ENCODE peak calls at places on chromosomes 3 and 15, in nine cellular contexts. One of them, this sample, is unnamed.
A peak's percentile ranks its signal among the peaks of the same experiment; 100 is the strongest.

GRCh38 chr3:54932606-54933005 is 4.7 kb upstream of the LRTM1 start:
- DNase-seq in hepatic stellate cell: no peak
- DNase-seq in cardiac muscle cell: no peak
- DNase-seq in central memory CD4-positive, alpha-beta T cell: no peak
- DNase-seq in activated naive CD4-positive, alpha-beta T cell: no peak
- DNase-seq in posterior vena cava: no peak
- DNase-seq in COLO829: no peak
- DNase-seq in OCI-LY7: no peak
- DNase-seq in tibial artery: no peak
- DNase-seq in this sample: no peak

GRCh38 chr3:134079111-134079531 is 49.4 kb upstream of the SLCO2A1 start:
- DNase-seq in tibial artery: peak; percentile 69
- DNase-seq in OCI-LY7: no peak
- DNase-seq in posterior vena cava: no peak
- DNase-seq in activated naive CD4-positive, alpha-beta T cell: no peak
- DNase-seq in hepatic stellate cell: no peak
- DNase-seq in central memory CD4-positive, alpha-beta T cell: no peak
- DNase-seq in cardiac muscle cell: no peak
- DNase-seq in COLO829: no peak
- DNase-seq in this sample: no peak

GRCh38 chr3:124793054-124793740 is 62.9 kb downstream of the UMPS start:
- DNase-seq in hepatic stellate cell: no peak
- DNase-seq in OCI-LY7: no peak
- DNase-seq in tibial artery: no peak
- DNase-seq in posterior vena cava: peak; percentile 16
- DNase-seq in activated naive CD4-positive, alpha-beta T cell: no peak
- DNase-seq in cardiac muscle cell: no peak
- DNase-seq in COLO829: no peak
- DNase-seq in central memory CD4-positive, alpha-beta T cell: no peak
- DNase-seq in this sample: no peak

GRCh38 chr3:182487621-182488020 is 305.7 kb upstream of the ATP11B start:
- DNase-seq in hepatic stellate cell: no peak
- DNase-seq in cardiac muscle cell: no peak
- DNase-seq in COLO829: no peak
- DNase-seq in tibial artery: no peak
- DNase-seq in posterior vena cava: no peak
- DNase-seq in activated naive CD4-positive, alpha-beta T cell: no peak
- DNase-seq in central memory CD4-positive, alpha-beta T cell: no peak
- DNase-seq in OCI-LY7: no peak
- DNase-seq in this sample: no peak

GRCh38 chr15:80679167-80679804 is 15.8 kb upstream of the ABHD17C start:
- DNase-seq in posterior vena cava: no peak
- DNase-seq in tibial artery: no peak
- DNase-seq in activated naive CD4-positive, alpha-beta T cell: no peak
- DNase-seq in central memory CD4-positive, alpha-beta T cell: no peak
- DNase-seq in cardiac muscle cell: no peak
- DNase-seq in hepatic stellate cell: no peak
- DNase-seq in OCI-LY7: no peak
- DNase-seq in COLO829: no peak
- DNase-seq in this sample: no peak

GRCh38 chr3:115494826-115495225 is 128.5 kb upstream of the GAP43 start:
- DNase-seq in activated naive CD4-positive, alpha-beta T cell: no peak
- DNase-seq in cardiac muscle cell: no peak
- DNase-seq in OCI-LY7: no peak
- DNase-seq in tibial artery: no peak
- DNase-seq in central memory CD4-positive, alpha-beta T cell: no peak
- DNase-seq in hepatic stellate cell: no peak
- DNase-seq in posterior vena cava: no peak
- DNase-seq in COLO829: no peak
- DNase-seq in this sample: no peak

GRCh38 chr15:95247068-95247984 is 1016.0 kb downstream of the MCTP2 start:
- DNase-seq in cardiac muscle cell: no peak
- DNase-seq in activated naive CD4-positive, alpha-beta T cell: no peak
- DNase-seq in central memory CD4-positive, alpha-beta T cell: no peak
- DNase-seq in COLO829: peak; percentile 94
- DNase-seq in hepatic stellate cell: peak; percentile 28
- DNase-seq in posterior vena cava: no peak
- DNase-seq in tibial artery: no peak
- DNase-seq in OCI-LY7: no peak
- DNase-seq in this sample: no peak

GRCh38 chr3:37575284-37575683 is 286.4 kb upstream of the CTDSPL start:
- DNase-seq in hepatic stellate cell: no peak
- DNase-seq in central memory CD4-positive, alpha-beta T cell: no peak
- DNase-seq in posterior vena cava: no peak
- DNase-seq in OCI-LY7: no peak
- DNase-seq in cardiac muscle cell: no peak
- DNase-seq in tibial artery: no peak
- DNase-seq in activated naive CD4-positive, alpha-beta T cell: no peak
- DNase-seq in COLO829: no peak
- DNase-seq in this sample: no peak

GRCh38 chr3:55341502-55342031 is 145.5 kb downstream of the WNT5A start:
- DNase-seq in COLO829: no peak
- DNase-seq in OCI-LY7: no peak
- DNase-seq in hepatic stellate cell: peak; percentile 36
- DNase-seq in activated naive CD4-positive, alpha-beta T cell: no peak
- DNase-seq in central memory CD4-positive, alpha-beta T cell: no peak
- DNase-seq in tibial artery: no peak
- DNase-seq in cardiac muscle cell: no peak
- DNase-seq in posterior vena cava: no peak
- DNase-seq in this sample: no peak

GRCh38 chr3:55271549-55271948 is 215.6 kb downstream of the WNT5A start:
- DNase-seq in posterior vena cava: no peak
- DNase-seq in COLO829: no peak
- DNase-seq in activated naive CD4-positive, alpha-beta T cell: no peak
- DNase-seq in hepatic stellate cell: no peak
- DNase-seq in tibial artery: no peak
- DNase-seq in cardiac muscle cell: no peak
- DNase-seq in OCI-LY7: no peak
- DNase-seq in central memory CD4-positive, alpha-beta T cell: no peak
- DNase-seq in this sample: no peak

GRCh38 chr3:144287001-144287400 is 315.4 kb downstream of the DIPK2A start:
- DNase-seq in cardiac muscle cell: peak; percentile 2
- DNase-seq in OCI-LY7: no peak
- DNase-seq in central memory CD4-positive, alpha-beta T cell: no peak
- DNase-seq in hepatic stellate cell: no peak
- DNase-seq in COLO829: no peak
- DNase-seq in activated naive CD4-positive, alpha-beta T cell: no peak
- DNase-seq in posterior vena cava: no peak
- DNase-seq in tibial artery: no peak
- DNase-seq in this sample: no peak

GRCh38 chr3:69999191-70000027 is at the start of gene SAMMSON:
- DNase-seq in hepatic stellate cell: peak; percentile 17
- DNase-seq in posterior vena cava: peak; percentile 64
- DNase-seq in cardiac muscle cell: no peak
- DNase-seq in central memory CD4-positive, alpha-beta T cell: no peak
- DNase-seq in tibial artery: no peak
- DNase-seq in activated naive CD4-positive, alpha-beta T cell: no peak
- DNase-seq in OCI-LY7: no peak
- DNase-seq in COLO829: peak; percentile 82
- DNase-seq in this sample: no peak

GRCh38 chr3:194738254-194739093 is 52.8 kb downstream of the FAM43A start:
- DNase-seq in activated naive CD4-positive, alpha-beta T cell: no peak
- DNase-seq in hepatic stellate cell: no peak
- DNase-seq in central memory CD4-positive, alpha-beta T cell: no peak
- DNase-seq in COLO829: peak; percentile 71
- DNase-seq in cardiac muscle cell: no peak
- DNase-seq in posterior vena cava: no peak
- DNase-seq in tibial artery: peak; percentile 33
- DNase-seq in OCI-LY7: no peak
- DNase-seq in this sample: no peak

GRCh38 chr3:9779197-9779596 is 9.4 kb upstream of the CAMK1 start:
- DNase-seq in cardiac muscle cell: no peak
- DNase-seq in hepatic stellate cell: no peak
- DNase-seq in central memory CD4-positive, alpha-beta T cell: no peak
- DNase-seq in COLO829: no peak
- DNase-seq in tibial artery: no peak
- DNase-seq in activated naive CD4-positive, alpha-beta T cell: no peak
- DNase-seq in OCI-LY7: no peak
- DNase-seq in posterior vena cava: no peak
- DNase-seq in this sample: no peak

GRCh38 chr3:46349484-46350261 is 4.2 kb upstream of the CCR2 start:
- DNase-seq in OCI-LY7: no peak
- DNase-seq in posterior vena cava: no peak
- DNase-seq in COLO829: no peak
- DNase-seq in central memory CD4-positive, alpha-beta T cell: peak; percentile 57
- DNase-seq in cardiac muscle cell: no peak
- DNase-seq in activated naive CD4-positive, alpha-beta T cell: no peak
- DNase-seq in hepatic stellate cell: no peak
- DNase-seq in tibial artery: no peak
- DNase-seq in this sample: peak; percentile 36

GRCh38 chr3:32457971-32458471 is 44.6 kb downstream of the CMTM6 start:
- DNase-seq in OCI-LY7: peak; percentile 53
- DNase-seq in cardiac muscle cell: no peak
- DNase-seq in posterior vena cava: no peak
- DNase-seq in central memory CD4-positive, alpha-beta T cell: peak; percentile 88
- DNase-seq in COLO829: no peak
- DNase-seq in hepatic stellate cell: no peak
- DNase-seq in tibial artery: no peak
- DNase-seq in activated naive CD4-positive, alpha-beta T cell: peak; percentile 25
- DNase-seq in this sample: no peak

This sample was measured in GM06990.